ENCODE peak calls at places on chromosomes 16 and 17, in eight cellular contexts. J, N, L, P, H, E, O and I are unnamed samples. For H3K4me1, the result is how much of the 10 kb centered on the place peaks cover.

GRCh38 chr17:30375661-30376060 is 3.1 kb upstream of the CPD start:
- DNase-seq in J (no peak), N (no peak), L (no peak), P (no peak), H (no peak), E (no peak), O (no peak), I (no peak)

GRCh38 chr16:75265911-75266701 is 14.7 kb upstream of the BCAR1 start:
- DNase-seq in J (no peak), N (no peak), L (no peak), P (peak), H (peak), E (peak), O (no peak), I (peak)

GRCh38 chr17:8729860-8730259 is 14.8 kb downstream of the CCDC42 start:
- DNase-seq in J (no peak), N (no peak), L (no peak), P (no peak), H (no peak), E (no peak), O (no peak), I (no peak)

GRCh38 chr17:82820278-82821251 is 19.3 kb downstream of the ZNF750 start:
- DNase-seq in J (no peak), N (no peak), L (no peak), P (no peak), H (no peak), E (no peak), O (no peak), I (peak)

GRCh38 chr16:53433930-53434435 is 288 bp upstream of the RBL2 start:
- DNase-seq in J (no peak), N (peak), L (no peak), P (no peak), H (no peak), E (no peak), O (no peak), I (no peak)

GRCh38 chr16:1531638-1531910 is 1.9 kb upstream of the TMEM204 start:
- DNase-seq in J (no peak), N (no peak), L (no peak), P (no peak), H (no peak), E (peak), O (no peak), I (no peak)

GRCh38 chr17:52106638-52107261 is 51.8 kb downstream of the CA10 start:
- DNase-seq in J (no peak), N (no peak), L (no peak), P (no peak), H (no peak), E (no peak), O (peak), I (no peak)

GRCh38 chr16:82694239-82694874 is 67.6 kb downstream of the CDH13 start:
- DNase-seq in J (no peak), N (no peak), L (no peak), P (no peak), H (no peak), E (no peak), O (no peak), I (no peak)

GRCh38 chr17:39617446-39618251 is 9.1 kb upstream of the PPP1R1B start:
- DNase-seq in J (no peak), N (peak), L (no peak), P (peak), H (peak), E (peak), O (peak), I (no peak)

GRCh38 chr16:8855051-8855786 is 13.6 kb downstream of the CARHSP1 start:
- DNase-seq in J (no peak), N (no peak), L (no peak), P (no peak), H (peak), E (no peak), O (no peak), I (no peak)

GRCh38 chr16:85735225-85735722 is 15.6 kb downstream of the C16orf74 start:
- DNase-seq in J (no peak), N (peak), L (no peak), P (no peak), H (no peak), E (no peak), O (peak), I (no peak)

GRCh38 chr17:76982408-76983074 is 114.3 kb downstream of the MGAT5B start:
- DNase-seq in J (no peak), N (no peak), L (no peak), P (no peak), H (no peak), E (no peak), O (no peak), I (no peak)

DNA sequence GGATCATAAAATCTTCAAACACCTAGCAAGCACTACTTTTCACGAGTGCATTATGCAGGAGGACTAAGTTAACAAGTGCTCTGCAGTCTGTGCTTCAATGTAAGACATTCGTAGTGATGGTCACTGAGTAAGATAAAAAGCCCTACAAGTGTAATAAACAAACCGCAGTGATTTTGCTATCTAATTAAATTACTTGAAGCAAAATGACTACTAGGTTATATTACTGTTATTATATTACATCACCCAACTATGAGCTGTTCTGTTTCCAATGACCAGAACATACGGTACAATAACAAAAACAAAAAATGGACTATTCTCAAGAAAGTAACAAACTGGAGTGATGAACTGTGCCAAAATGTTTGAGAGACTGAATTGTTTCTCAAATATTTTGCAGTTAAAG is 11.2 kb downstream of the KLHL10 start:
- DNase-seq in J (no peak), N (no peak), L (no peak), P (no peak), H (no peak), E (no peak), O (no peak), I (no peak)
- H3K4me1 ChIP-seq in J (under half), N (under half), L (under half), P (under half), H (under half), E (under half), O (under half), I (under half)

GRCh38 chr17:72702136-72702735 is 390.3 kb downstream of the SLC39A11 start:
- DNase-seq in J (no peak), N (no peak), L (no peak), P (no peak), H (no peak), E (no peak), O (no peak), I (no peak)
- H3K4me1 ChIP-seq in J (under half), N (under half), L (under half), P (under half), H (under half), E (under half), O (under half), I (under half)

DNA sequence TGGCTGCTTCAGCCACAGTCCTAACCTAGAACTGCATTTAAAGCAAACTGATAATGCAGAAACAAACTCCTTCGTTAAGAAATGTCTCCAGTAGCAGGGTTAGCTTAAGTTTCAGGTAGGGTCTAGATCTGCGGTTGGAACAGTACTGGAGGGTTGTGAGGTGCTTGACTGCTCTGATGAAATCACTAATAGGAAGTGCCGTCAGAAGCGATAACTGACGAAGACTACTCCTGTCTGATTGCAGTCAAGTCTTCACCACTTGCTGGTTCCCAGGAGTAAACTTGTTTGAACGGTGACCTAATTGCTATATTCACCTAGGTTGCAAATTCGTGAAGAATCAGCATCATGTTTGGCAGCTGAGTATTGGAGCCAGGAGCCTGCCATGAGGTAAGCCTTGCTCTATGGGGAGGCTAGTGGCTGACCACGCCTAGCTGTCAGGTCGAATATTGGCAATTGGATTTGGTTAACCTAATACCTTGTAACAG is 24.5 kb downstream of the TRPV2 start:
- DNase-seq in J (no peak), N (peak), L (no peak), P (no peak), H (no peak), E (no peak), O (no peak), I (no peak)
- H3K4me1 ChIP-seq in J (under half), N (under half), L (under half), P (under half), H (under half), E (under half), O (under half), I (under half)

GRCh38 chr17:78723957-78724356 is 58.1 kb downstream of the CYTH1 start:
- DNase-seq in J (no peak), N (no peak), L (no peak), P (no peak), H (no peak), E (no peak), O (no peak), I (no peak)
- H3K4me1 ChIP-seq in J (under half), N (half or more), L (under half), P (under half), H (half or more), E (under half), O (half or more), I (under half)

DNA sequence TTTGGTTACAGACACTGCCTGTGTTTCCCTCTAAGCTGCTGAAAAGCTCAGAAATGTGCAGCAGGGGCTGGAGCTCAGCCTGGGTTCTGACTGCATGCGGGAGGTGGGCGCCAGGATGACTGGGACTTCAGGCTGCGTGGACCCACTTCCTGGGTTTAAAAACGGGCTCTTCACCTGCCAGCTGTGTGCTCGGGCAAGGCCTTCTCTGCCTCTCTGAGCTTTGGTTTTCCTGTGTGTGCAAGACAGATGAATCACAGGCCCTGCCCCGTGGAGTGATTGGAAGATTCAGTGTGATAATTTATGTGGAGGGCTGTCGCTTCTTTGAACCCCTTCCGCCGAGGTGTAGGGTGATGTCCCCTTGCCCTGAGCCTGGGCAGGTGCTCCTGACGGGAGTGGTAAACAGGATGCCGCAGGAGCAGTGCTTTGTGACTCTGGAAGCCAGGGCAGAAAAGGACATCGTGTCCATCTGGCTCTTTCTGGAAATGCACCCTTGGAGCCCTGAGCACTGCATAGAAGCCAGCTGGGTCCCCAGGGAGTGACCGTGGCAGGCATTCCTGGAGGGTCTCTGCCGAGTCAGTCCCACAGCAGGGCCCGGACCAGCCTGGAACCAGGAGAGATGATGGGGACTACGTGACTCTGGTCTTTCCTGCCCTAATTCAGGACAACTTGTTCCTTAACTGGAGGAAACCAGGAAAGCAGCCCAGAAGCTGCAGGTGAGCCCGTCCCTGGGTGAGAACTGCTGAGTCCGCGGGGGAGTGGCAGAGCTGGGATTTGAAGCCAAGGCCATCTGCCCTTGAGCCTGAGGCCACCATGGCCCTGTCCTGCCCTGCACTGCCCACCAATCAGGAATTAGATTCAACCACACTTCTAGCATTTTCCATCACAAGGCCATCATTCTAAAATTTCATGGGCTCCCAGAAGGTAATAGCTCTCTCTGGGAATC is 28.5 kb upstream of the SLC7A5 start:
- DNase-seq in J (no peak), N (peak), L (no peak), P (no peak), H (no peak), E (no peak), O (peak), I (no peak)
- H3K4me1 ChIP-seq in J (under half), N (under half), L (half or more), P (under half), H (under half), E (under half), O (under half), I (under half)